ENCODE peak calls at places on chromosomes 5 and 9, in eight cellular contexts. P, A, O, G, E, M, T and H are unnamed samples.

GRCh38 chr9:137444106-137444790 is 3.1 kb upstream of the ENTPD8 start:
- DNase-seq in E (peak; percentile 51), O (no peak), T (no peak), A (no peak), M (no peak), P (no peak), G (peak; percentile 7), H (no peak)

GRCh38 chr5:171388816-171389168 is 1.1 kb downstream of the NPM1 start:
- DNase-seq in A (no peak), E (peak; percentile 60), O (no peak), P (no peak), M (no peak), T (no peak), G (no peak), H (no peak)

GRCh38 chr5:154723740-154724505 is 31.3 kb upstream of the LARP1 start:
- DNase-seq in G (no peak), O (no peak), A (no peak), P (no peak), T (peak; percentile 81), M (no peak), E (no peak), H (no peak)

GRCh38 chr5:92552206-92553160 is 1028.5 kb downstream of the NR2F1-AS1 start:
- DNase-seq in O (no peak), A (no peak), M (no peak), G (no peak), P (peak; percentile 44), E (no peak), T (peak; percentile 99), H (no peak)

GRCh38 chr5:160747559-160747958 is 104.5 kb downstream of the ATP10B start:
- DNase-seq in T (no peak), O (no peak), G (no peak), A (no peak), E (no peak), P (no peak), M (no peak), H (no peak)

GRCh38 chr9:89408628-89409101 is 89.2 kb downstream of the SEMA4D start:
- DNase-seq in P (no peak), M (no peak), E (peak; percentile 92), T (no peak), O (peak; percentile 63), G (no peak), A (no peak), H (no peak)

GRCh38 chr5:37840036-37840909 is at the start of gene GDNF:
- DNase-seq in G (peak; percentile 37), E (no peak), A (no peak), M (no peak), P (peak; percentile 38), O (peak; percentile 43), T (peak; percentile 77), H (no peak)

GRCh38 chr9:38018964-38019602 is 49.9 kb downstream of the SHB start:
- DNase-seq in G (no peak), T (peak; percentile 89), P (peak; percentile 77), A (no peak), O (no peak), E (no peak), M (no peak), H (peak; percentile 56)

GRCh38 chr5:156800982-156801381 is 49.1 kb upstream of the PPP1R2B start:
- DNase-seq in T (no peak), G (no peak), A (no peak), E (no peak), O (no peak), P (no peak), M (no peak), H (no peak)

GRCh38 chr5:67699560-67699959 is 503.0 kb upstream of the CD180 start:
- DNase-seq in G (no peak), P (no peak), A (no peak), M (no peak), T (no peak), E (no peak), O (peak; percentile 14), H (no peak)

DNA sequence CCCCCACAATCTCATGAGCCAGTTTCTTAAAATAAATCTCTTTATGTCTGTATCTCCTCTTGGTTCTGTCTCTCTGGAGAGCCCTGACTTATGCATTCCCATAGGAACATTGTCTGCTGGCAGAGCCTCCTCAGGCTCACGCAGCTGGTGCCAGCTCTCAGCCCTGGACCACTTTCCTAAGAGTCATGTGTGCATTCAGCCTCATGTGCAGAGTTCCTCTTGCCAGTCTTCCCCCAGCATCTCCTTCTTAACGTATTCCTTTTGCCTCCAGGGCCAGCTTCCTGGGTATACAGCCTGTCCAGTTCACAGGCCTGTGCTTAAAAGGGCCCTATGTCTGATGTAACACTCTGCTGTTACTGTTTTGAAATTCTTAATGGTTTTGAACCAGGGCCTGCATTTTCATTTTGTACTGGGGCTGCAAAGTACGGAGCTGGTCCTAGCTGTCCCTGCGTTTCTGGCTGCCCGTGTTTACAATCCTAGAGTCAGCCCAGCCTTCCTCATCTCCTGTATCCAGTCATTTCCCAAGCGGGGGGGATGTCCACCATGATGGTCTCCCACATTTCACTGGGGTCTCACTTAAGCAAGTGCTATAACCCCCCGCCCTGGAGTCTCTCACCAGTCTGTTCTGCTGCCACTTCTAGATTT is 18.1 kb downstream of the ANKRD33B start:
- DNase-seq in O (no peak), P (no peak), E (peak; percentile 59), M (no peak), G (no peak), A (no peak), T (no peak), H (no peak)
- TF ChIP-seq CTCF in O (no peak), P (no peak), E (no peak), M (no peak), G (no peak), A (no peak), T (no peak), H (no peak)

GRCh38 chr5:141637693-141638419 is 1.1 kb downstream of the RELL2 start:
- DNase-seq in T (peak; percentile 37), G (peak; percentile 65), O (peak; percentile 66), E (peak; percentile 92), M (peak; percentile 37), A (peak; percentile 71), P (no peak), H (peak; percentile 50)

GRCh38 chr5:141636413-141637265 is at the start of the genes HDAC3 and RELL2:
- DNase-seq in G (peak; percentile 95), M (peak; percentile 90), O (peak; percentile 97), E (peak; percentile 99), A (peak; percentile 98), P (peak; percentile 93), T (peak; percentile 83), H (peak; percentile 96)

GRCh38 chr5:141638771-141639170 is 2.0 kb downstream of the RELL2 start:
- DNase-seq in G (no peak), P (no peak), T (no peak), A (no peak), M (no peak), O (no peak), E (no peak), H (no peak)

GRCh38 chr5:141636106-141636412 is 590 bp downstream of the HDAC3 start:
- DNase-seq in G (no peak), M (no peak), A (no peak), E (no peak), P (no peak), O (no peak), T (no peak), H (no peak)

GRCh38 chr5:141637266-141637692 is 482 bp downstream of the RELL2 start:
- DNase-seq in M (no peak), T (no peak), A (no peak), O (peak; percentile 42), E (peak; percentile 92), G (peak; percentile 41), P (peak; percentile 45), H (peak; percentile 35)
- TF ChIP-seq POLR2A in M (no peak), T (no peak), A (no peak), O (no peak), E (no peak), G (no peak), P (no peak), H (no peak)

GRCh38 chr5:133246053-133246370 is 194.2 kb downstream of the HSPA4 start:
- DNase-seq in G (no peak), M (no peak), A (no peak), P (no peak), O (no peak), T (no peak), E (peak; percentile 20), H (no peak)

GRCh38 chr5:133246376-133247144 is 194.7 kb downstream of the HSPA4 start:
- DNase-seq in A (no peak), O (no peak), G (no peak), P (no peak), T (peak; percentile 20), E (peak; percentile 68), M (no peak), H (no peak)

GRCh38 chr5:133249593-133249992 is 197.8 kb downstream of the HSPA4 start:
- DNase-seq in T (no peak), E (peak; percentile 21), A (no peak), M (no peak), O (no peak), P (no peak), G (no peak), H (no peak)

GRCh38 chr5:133247145-133247709 is 195.4 kb downstream of the HSPA4 start:
- DNase-seq in O (no peak), A (no peak), G (no peak), P (no peak), T (no peak), M (no peak), E (no peak), H (no peak)

DNA sequence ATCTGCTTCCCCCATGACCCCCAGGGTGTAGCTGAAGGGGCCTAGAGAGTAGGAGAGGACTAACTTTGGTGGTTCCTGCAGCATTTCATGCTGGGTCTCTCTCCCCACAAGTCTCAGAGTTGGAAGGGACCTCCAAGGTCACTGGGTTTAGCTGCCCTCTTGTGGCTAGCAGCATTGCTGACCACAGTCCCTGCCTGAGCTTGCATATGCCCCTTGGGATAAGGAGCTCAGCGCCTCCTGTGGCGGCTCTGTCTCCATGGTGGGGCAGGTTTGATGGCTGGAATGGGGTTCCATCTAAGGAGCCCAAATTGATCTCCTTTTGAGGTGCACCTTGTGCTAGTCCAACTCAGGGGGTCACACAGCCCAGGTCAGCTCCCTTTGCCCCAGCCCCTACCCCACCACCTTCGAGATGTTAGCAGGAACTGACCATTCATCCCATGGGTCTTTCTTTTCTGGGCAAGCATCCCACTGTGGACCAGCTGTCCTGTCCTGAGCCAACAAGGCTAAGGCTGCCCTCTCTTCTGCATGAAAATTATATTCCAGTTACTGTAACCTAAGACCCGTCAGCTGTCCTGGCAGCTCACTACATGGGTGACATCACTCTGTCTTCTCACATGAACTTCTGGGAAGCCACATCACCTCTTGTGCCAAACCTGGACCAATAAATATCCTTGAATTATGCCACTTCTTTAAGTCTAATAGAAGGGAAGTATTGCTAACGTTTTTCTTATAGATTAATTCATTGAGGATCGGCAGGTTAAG is 196.2 kb downstream of the HSPA4 start:
- DNase-seq in T (peak; percentile 49), P (peak; percentile 73), M (no peak), E (peak; percentile 73), A (no peak), O (no peak), G (peak; percentile 42), H (no peak)
- TF ChIP-seq CTCF in T (peak; percentile 59), P (peak; percentile 91), M (no peak), E (peak; percentile 24), A (peak; percentile 29), O (peak; percentile 32), G (peak; percentile 47), H (no peak)

DNA sequence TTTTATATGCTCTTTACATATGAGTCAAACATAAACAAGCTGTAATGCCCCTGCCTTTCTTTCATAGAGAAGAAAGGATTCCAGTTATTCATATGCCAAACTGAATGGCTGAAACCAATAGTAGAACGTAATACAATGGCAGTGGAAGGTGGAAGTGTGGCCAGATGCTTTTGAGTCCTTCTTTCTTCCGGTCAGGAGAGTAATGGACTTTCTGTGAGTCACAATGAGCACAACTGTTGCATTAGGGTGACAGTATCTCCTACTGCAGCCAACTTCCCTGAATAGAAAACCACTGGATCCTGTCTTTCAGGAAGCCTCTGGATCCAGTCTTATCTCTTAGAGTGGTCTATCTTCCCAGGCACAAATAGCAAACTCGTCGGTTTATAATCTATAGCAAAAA is 855.2 kb downstream of the MAT2B start:
- DNase-seq in A (no peak), O (no peak), T (peak; percentile 63), P (no peak), M (no peak), E (no peak), G (no peak), H (no peak)
- TF ChIP-seq POLR2A in A (no peak), O (no peak), T (no peak), P (no peak), M (no peak), E (no peak), G (no peak), H (no peak)